ENCODE peak calls at places on chromosomes 2 and 18, in seven cellular contexts. Q, P, H, O, Y, J and S are unnamed samples.

GRCh38 chr18:52160652-52161051 is 179.3 kb upstream of the DCC start:
- DNase-seq in Q (no peak), P (no peak), H (no peak), O (no peak), Y (no peak), J (peak; percentile 15), S (no peak)

GRCh38 chr2:49044680-49045079 is 109.6 kb downstream of the FSHR start:
- DNase-seq in Q (no peak), P (no peak), H (peak; percentile 6), O (peak; percentile 6), Y (no peak), J (no peak), S (no peak)

GRCh38 chr2:157874997-157875719 is 972 bp downstream of the ACVR1 start:
- DNase-seq in Q (peak; percentile 18), P (no peak), H (peak; percentile 38), O (no peak), Y (no peak), J (no peak), S (no peak)

GRCh38 chr2:15337996-15338666 is 223.0 kb downstream of the NBAS start:
- DNase-seq in Q (no peak), P (no peak), H (no peak), O (no peak), Y (no peak), J (no peak), S (no peak)

GRCh38 chr18:31557446-31557845 is 34.2 kb upstream of the TTR start:
- DNase-seq in Q (no peak), P (no peak), H (no peak), O (no peak), Y (no peak), J (no peak), S (no peak)

GRCh38 chr2:68832161-68832869 is 38.9 kb downstream of the BMP10 start:
- DNase-seq in Q (peak; percentile 29), P (no peak), H (no peak), O (no peak), Y (peak; percentile 31), J (no peak), S (no peak)

GRCh38 chr2:133264951-133265949 is 303.0 kb downstream of the NCKAP5 start:
- DNase-seq in Q (no peak), P (no peak), H (peak; percentile 29), O (no peak), Y (no peak), J (no peak), S (no peak)

GRCh38 chr18:13813271-13813849 is 10.6 kb upstream of the MC5R start:
- DNase-seq in Q (peak; percentile 72), P (peak; percentile 35), H (peak; percentile 77), O (peak; percentile 54), Y (no peak), J (no peak), S (peak; percentile 53)

GRCh38 chr2:97848347-97848746 is 135.0 kb downstream of the ZAP70 start:
- DNase-seq in Q (no peak), P (no peak), H (no peak), O (no peak), Y (no peak), J (no peak), S (no peak)

GRCh38 chr2:64203131-64204005 is 59.1 kb upstream of the PELI1 start:
- DNase-seq in Q (no peak), P (no peak), H (no peak), O (no peak), Y (no peak), J (no peak), S (no peak)

GRCh38 chr2:235845245-235845644 is 322.9 kb downstream of the GBX2 start:
- DNase-seq in Q (no peak), P (no peak), H (no peak), O (no peak), Y (no peak), J (no peak), S (no peak)

GRCh38 chr2:36697424-36698066 is 1.0 kb downstream of the VIT start:
- DNase-seq in Q (no peak), P (no peak), H (no peak), O (no peak), Y (no peak), J (no peak), S (no peak)

GRCh38 chr2:179049203-179049545 is 763 bp downstream of the CCDC141 start:
- DNase-seq in Q (no peak), P (no peak), H (no peak), O (no peak), Y (no peak), J (no peak), S (no peak)

GRCh38 chr2:36770542-36771287 is 74.2 kb downstream of the VIT start:
- DNase-seq in Q (peak; percentile 77), P (peak; percentile 37), H (peak; percentile 64), O (peak; percentile 67), Y (no peak), J (peak; percentile 62), S (peak; percentile 27)

GRCh38 chr2:70035344-70035844 is 51.9 kb upstream of the PCBP1 start:
- DNase-seq in Q (no peak), P (no peak), H (no peak), O (no peak), Y (no peak), J (no peak), S (no peak)

GRCh38 chr2:109382236-109382930 is 231.4 kb downstream of the SEPTIN10 start:
- DNase-seq in Q (no peak), P (no peak), H (no peak), O (no peak), Y (no peak), J (no peak), S (no peak)

GRCh38 chr2:109380502-109381326 is 233.1 kb downstream of the SEPTIN10 start:
- DNase-seq in Q (no peak), P (no peak), H (no peak), O (no peak), Y (no peak), J (no peak), S (peak; percentile 4)

GRCh38 chr2:109382946-109383345 is 230.8 kb downstream of the SEPTIN10 start:
- DNase-seq in Q (no peak), P (peak; percentile 11), H (peak; percentile 53), O (no peak), Y (no peak), J (no peak), S (no peak)

GRCh38 chr2:109379507-109379906 is 234.3 kb downstream of the SEPTIN10 start:
- DNase-seq in Q (no peak), P (no peak), H (no peak), O (no peak), Y (no peak), J (no peak), S (no peak)

GRCh38 chr2:109381327-109381820 is 232.4 kb downstream of the SEPTIN10 start:
- DNase-seq in Q (no peak), P (no peak), H (no peak), O (no peak), Y (no peak), J (no peak), S (no peak)
- TF ChIP-seq TAF1 in Q (no peak), P (no peak), H (no peak), O (no peak), Y (no peak), J (no peak), S (no peak)

GRCh38 chr2:124426630-124427029 is 401.5 kb downstream of the CNTNAP5 start:
- DNase-seq in Q (no peak), P (no peak), H (no peak), O (no peak), Y (no peak), J (no peak), S (no peak)
- TF ChIP-seq TAF1 in Q (no peak), P (no peak), H (no peak), O (no peak), Y (no peak), J (no peak), S (no peak)

DNA sequence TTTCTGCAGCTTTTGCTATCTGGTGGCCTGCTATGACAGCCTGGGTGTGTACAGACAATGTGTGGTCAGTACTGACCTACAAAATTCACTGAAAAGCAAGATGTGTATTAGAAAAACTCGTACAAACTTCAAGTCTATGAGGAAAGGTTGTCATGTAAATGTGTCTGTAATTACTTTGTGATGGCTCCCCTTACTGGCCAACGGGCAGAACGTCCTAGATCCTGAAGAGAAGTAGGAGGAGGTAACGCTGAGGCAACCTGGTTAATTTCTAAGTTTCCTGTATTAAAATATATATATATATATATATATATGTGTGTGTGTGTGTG is 95.5 kb downstream of the GALNT3 start:
- DNase-seq in Q (no peak), P (no peak), H (peak; percentile 42), O (peak; percentile 44), Y (peak; percentile 27), J (no peak), S (peak; percentile 2)
- TF ChIP-seq TAF1 in Q (no peak), P (no peak), H (no peak), O (no peak), Y (no peak), J (no peak), S (no peak)

GRCh38 chr2:228763600-228763999 is 507.5 kb downstream of the PID1 start:
- DNase-seq in Q (no peak), P (no peak), H (no peak), O (no peak), Y (no peak), J (no peak), S (no peak)
- TF ChIP-seq TAF1 in Q (no peak), P (no peak), H (no peak), O (no peak), Y (no peak), J (no peak), S (no peak)

DNA sequence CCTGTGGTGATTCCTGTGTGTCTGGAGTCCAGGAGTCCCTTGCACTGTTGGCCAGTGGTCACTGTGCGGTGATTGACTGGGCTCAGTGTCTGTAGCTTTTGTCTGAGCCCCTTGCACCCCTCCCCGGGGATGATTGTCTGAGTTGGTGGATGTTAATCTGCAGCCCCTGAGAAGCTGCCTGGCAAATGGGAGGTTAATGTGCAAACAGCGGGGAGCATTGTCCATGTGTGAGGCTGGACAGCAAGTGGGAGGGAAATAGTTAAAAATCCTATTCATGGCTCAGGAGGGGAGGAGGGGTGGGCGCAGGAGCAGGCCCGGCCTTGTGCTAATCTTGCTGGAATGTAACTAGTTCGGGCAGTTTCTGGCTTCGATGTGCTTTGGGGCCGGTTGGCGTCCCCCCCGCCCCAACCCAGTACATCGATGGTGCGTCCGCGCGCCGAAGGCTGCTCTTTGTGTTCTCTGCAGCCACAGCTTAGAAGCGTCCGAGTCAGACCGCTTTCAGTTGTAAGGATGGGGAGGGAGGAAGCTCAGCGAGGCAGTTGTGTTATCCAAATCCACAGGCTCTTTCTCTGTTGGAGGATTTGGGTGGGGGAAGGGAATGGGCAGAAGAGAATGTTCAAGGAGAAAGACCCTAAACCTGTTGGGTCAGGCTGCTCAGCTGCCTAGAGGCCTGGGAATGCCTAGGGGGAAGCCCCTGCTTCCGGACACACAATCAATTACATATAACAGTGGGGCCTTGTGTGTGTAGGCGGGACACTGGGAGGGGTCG is 71.8 kb downstream of the TGOLN2 start:
- DNase-seq in Q (no peak), P (no peak), H (peak; percentile 50), O (peak; percentile 58), Y (no peak), J (no peak), S (no peak)
- TF ChIP-seq TAF1 in Q (no peak), P (no peak), H (no peak), O (no peak), Y (no peak), J (peak; percentile 63), S (no peak)

GRCh38 chr2:110105608-110106467 is 9.8 kb downstream of the MALL start:
- DNase-seq in Q (no peak), P (no peak), H (no peak), O (peak; percentile 45), Y (no peak), J (no peak), S (no peak)
- TF ChIP-seq TAF1 in Q (no peak), P (no peak), H (no peak), O (no peak), Y (no peak), J (no peak), S (no peak)